ENCODE peak calls at places on chromosomes 5 and 9, in ten cellular contexts. X is PC-3, M is brain microvascular endothelial cell, N is heart left ventricle, E is suprapubic skin, S is dorsolateral prefrontal cortex, Q is lower lobe of right lung, P is sigmoid colon, W is neuronal stem cell, K is A549. Y is an unnamed sample.

GRCh38 chr9:91775011-91775707 is 174.9 kb downstream of the ROR2 start:
- DNase-seq in N (peak; percentile 61), S (peak; percentile 60), Q (peak; percentile 66), K (peak; percentile 75), P (peak; percentile 87), X (peak; percentile 62), W (peak; percentile 69), E (no peak), M (peak; percentile 39), Y (peak; percentile 72)

GRCh38 chr5:61969347-61969746 is 336.7 kb upstream of the KIF2A start:
- DNase-seq in X (peak; percentile 28), N (no peak), P (no peak), S (no peak), W (no peak), M (no peak), Q (no peak), K (no peak), E (no peak), Y (no peak)

GRCh38 chr9:19174127-19174921 is 47.0 kb upstream of the PLIN2 start:
- DNase-seq in N (peak; percentile 79), E (peak; percentile 88), S (no peak), X (peak; percentile 69), P (peak; percentile 89), K (peak; percentile 66), W (peak; percentile 20), M (peak; percentile 96), Q (no peak), Y (no peak)

GRCh38 chr9:121503443-121503842 is 3.8 kb upstream of the GGTA1 start:
- DNase-seq in E (no peak), P (no peak), Q (no peak), K (no peak), X (no peak), S (no peak), N (no peak), M (no peak), W (no peak), Y (no peak)

GRCh38 chr9:3879315-3879714 is 353.5 kb upstream of the RFX3 start:
- DNase-seq in S (no peak), E (no peak), N (no peak), P (no peak), K (no peak), W (no peak), M (no peak), X (no peak), Q (no peak), Y (no peak)

GRCh38 chr5:172788771-172789686 is 18.0 kb upstream of the DUSP1 start:
- DNase-seq in M (no peak), P (peak; percentile 84), W (no peak), N (peak; percentile 71), E (peak; percentile 78), Q (peak; percentile 75), K (no peak), X (no peak), S (no peak), Y (no peak)

GRCh38 chr9:131885144-131885609 is 145.3 kb upstream of the RAPGEF1 start:
- DNase-seq in S (no peak), K (no peak), N (peak; percentile 47), M (no peak), Q (peak; percentile 79), W (no peak), E (peak; percentile 35), X (no peak), P (no peak), Y (peak; percentile 22)

GRCh38 chr5:139881145-139881733 is 85.6 kb downstream of the PSD2 start:
- DNase-seq in M (no peak), S (no peak), N (no peak), X (no peak), E (no peak), K (no peak), W (no peak), Q (no peak), P (no peak), Y (no peak)

GRCh38 chr9:121269030-121269887 is 1.3 kb downstream of the GSN start:
- DNase-seq in Q (no peak), N (no peak), P (peak; percentile 84), M (no peak), K (no peak), S (no peak), W (no peak), E (no peak), X (peak; percentile 28), Y (no peak)

GRCh38 chr5:66406761-66407289 is 189.4 kb upstream of the MAST4 start:
- DNase-seq in K (no peak), S (no peak), E (no peak), Q (no peak), N (no peak), M (no peak), W (no peak), X (no peak), P (no peak), Y (no peak)

GRCh38 chr9:11928871-11929321 is 764.3 kb upstream of the TYRP1 start:
- DNase-seq in N (no peak), M (no peak), Q (peak; percentile 42), X (no peak), P (no peak), K (no peak), W (no peak), S (no peak), E (no peak), Y (no peak)

GRCh38 chr5:68189171-68189570 is 26.4 kb upstream of the PIK3R1 start:
- DNase-seq in M (no peak), P (no peak), X (no peak), Q (no peak), S (no peak), E (no peak), W (no peak), K (no peak), N (no peak), Y (no peak)

GRCh38 chr5:179161901-179162300 is 101.7 kb downstream of the ZNF354C start:
- DNase-seq in P (peak; percentile 52), W (no peak), E (no peak), K (no peak), X (no peak), S (no peak), N (no peak), Q (peak; percentile 14), M (no peak), Y (no peak)

GRCh38 chr5:42691413-42691861 is 65.2 kb upstream of the CCDC152 start:
- DNase-seq in K (no peak), M (peak; percentile 22), S (peak; percentile 29), Q (no peak), X (no peak), E (no peak), N (peak; percentile 79), W (no peak), P (no peak), Y (no peak)

GRCh38 chr9:2568689-2569088 is 52.9 kb upstream of the VLDLR start:
- DNase-seq in E (no peak), K (no peak), X (peak; percentile 28), S (no peak), M (no peak), P (no peak), Q (no peak), W (no peak), N (no peak), Y (no peak)

GRCh38 chr5:154566146-154566680 is 88.2 kb upstream of the HAND1 start:
- DNase-seq in E (no peak), N (no peak), P (no peak), W (no peak), M (no peak), X (no peak), K (no peak), S (no peak), Q (no peak), Y (no peak)

DNA sequence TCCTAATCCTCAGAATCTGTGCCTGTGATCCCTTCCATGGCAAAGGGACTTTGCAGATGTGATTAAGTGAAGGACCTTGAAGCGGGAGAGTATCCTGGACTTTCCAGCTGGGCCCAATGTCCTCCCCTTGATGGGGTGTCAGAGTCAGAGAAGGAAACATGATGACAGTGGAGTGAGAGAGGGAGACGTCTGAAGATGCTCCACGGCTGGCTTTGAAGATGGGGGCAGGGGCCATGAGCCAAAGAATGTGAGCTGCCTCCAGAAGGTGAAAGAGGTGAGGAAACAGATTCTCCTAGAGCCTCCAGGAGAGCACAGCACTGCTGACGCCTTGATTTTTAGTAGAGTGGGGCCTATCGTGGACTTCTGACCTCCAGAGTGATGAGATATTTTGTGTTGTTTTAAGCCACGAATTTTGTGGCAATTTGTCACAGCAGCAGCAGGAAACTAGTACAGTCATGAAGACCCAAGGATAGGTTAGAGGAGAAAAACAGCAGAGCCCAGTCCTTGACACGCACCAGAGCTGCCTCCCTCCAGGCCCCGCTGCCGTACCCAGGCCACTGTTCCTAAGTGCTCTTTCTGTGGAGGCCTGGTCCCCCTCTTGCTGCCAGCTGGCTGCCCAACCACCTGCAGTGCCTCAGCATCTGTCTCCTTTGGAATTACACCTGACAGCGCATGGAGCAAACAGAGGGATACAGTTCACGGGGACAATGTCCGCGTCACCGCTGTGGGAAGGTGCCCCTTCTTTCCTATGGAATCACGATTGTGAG is 78.1 kb downstream of the MACROH2A1 start:
- DNase-seq in Q (no peak), P (no peak), M (no peak), X (no peak), S (no peak), K (no peak), E (no peak), N (no peak), W (no peak), Y (no peak)
- H3K4me3 ChIP-seq in Q (no peak overlapping the region), P (no peak overlapping the region), M (no peak overlapping the region), X (no peak overlapping the region), S (no peak overlapping the region), K (no peak overlapping the region), E (no peak overlapping the region), N (no peak overlapping the region), W (no peak overlapping the region), Y (no peak overlapping the region)

GRCh38 chr5:124234022-124234899 is 512.2 kb downstream of the ZNF608 start:
- DNase-seq in Q (no peak), E (no peak), W (no peak), P (no peak), S (no peak), X (no peak), K (no peak), N (no peak), M (no peak), Y (no peak)
- H3K27ac ChIP-seq in Q (no peak overlapping the region), E (no peak overlapping the region), W (no peak overlapping the region), P (no peak overlapping the region), S (peak overlapping the region; percentile 96), X (no peak overlapping the region), K (no peak overlapping the region), N (no peak overlapping the region), M (no peak overlapping the region), Y (no peak overlapping the region)

DNA sequence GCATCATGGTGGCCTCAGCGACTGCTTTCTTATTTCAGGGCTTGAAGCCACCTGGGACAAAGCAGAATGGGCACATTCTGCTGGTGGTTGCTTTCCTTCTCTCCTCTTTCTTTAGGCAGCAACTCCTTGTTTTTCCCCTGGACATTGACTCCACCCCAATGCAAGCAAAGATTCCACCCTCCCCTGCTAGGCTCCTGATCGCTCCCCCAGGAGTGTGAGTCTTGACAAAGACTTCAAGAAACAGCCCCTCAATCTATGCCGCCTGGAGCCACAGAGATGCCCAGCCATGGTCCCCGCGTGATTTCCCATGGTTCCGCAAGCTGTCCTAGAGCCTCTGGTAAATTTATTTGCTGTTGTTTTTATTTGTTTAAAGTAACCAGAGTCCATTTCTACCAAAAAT is 2.4 kb downstream of the KCNMB1 start:
- DNase-seq in S (no peak), W (no peak), Q (no peak), X (no peak), P (no peak), K (no peak), N (no peak), E (no peak), M (no peak), Y (no peak)
- H3K4me3 ChIP-seq in S (no peak overlapping the region), W (no peak overlapping the region), Q (no peak overlapping the region), X (no peak overlapping the region), P (peak overlapping the region; percentile 64), K (no peak overlapping the region), N (no peak overlapping the region), E (no peak overlapping the region), M (no peak overlapping the region), Y (no peak overlapping the region)

GRCh38 chr9:113556877-113557593 is 93.5 kb downstream of the RGS3 start:
- DNase-seq in E (peak; percentile 15), K (no peak), M (no peak), W (no peak), P (peak; percentile 11), S (no peak), X (peak; percentile 64), Q (no peak), N (no peak), Y (peak; percentile 32)
- H3K27ac ChIP-seq in E (no peak overlapping the region), K (no peak overlapping the region), M (no peak overlapping the region), W (no peak overlapping the region), P (no peak overlapping the region), S (no peak overlapping the region), X (peak overlapping the region; percentile 23), Q (no peak overlapping the region), N (no peak overlapping the region), Y (no peak overlapping the region)

Y was measured in Peyer's patch.